ENCODE peak calls at places on chromosomes 5 and 9, in seven cellular contexts. O, M, F, D, Z, T and A are unnamed samples.

GRCh38 chr5:171907731-171908343 is 98.6 kb downstream of the FBXW11 start:
- DNase-seq in Z (peak), D (peak), T (peak), F (peak), O (peak), M (peak), A (no peak)

GRCh38 chr9:133103987-133104505 is 17.0 kb downstream of the RALGDS start:
- DNase-seq in F (no peak), Z (no peak), D (peak), M (no peak), T (no peak), O (no peak), A (peak)

GRCh38 chr5:109016300-109016699 is 268.6 kb downstream of the FER start:
- DNase-seq in T (no peak), Z (peak), O (no peak), D (no peak), F (no peak), M (no peak), A (no peak)

GRCh38 chr5:71932649-71933338 is 174.5 kb upstream of the MAP1B start:
- DNase-seq in T (no peak), M (no peak), Z (peak), O (peak), D (peak), F (no peak), A (peak)

GRCh38 chr5:81826128-81826527 is 75.2 kb upstream of the SSBP2 start:
- DNase-seq in Z (peak), D (no peak), T (no peak), F (no peak), M (no peak), O (peak), A (no peak)

GRCh38 chr5:41524174-41524573 is 13.8 kb upstream of the PLCXD3 start:
- DNase-seq in T (no peak), D (no peak), O (no peak), Z (peak), F (no peak), M (no peak), A (no peak)

GRCh38 chr9:124395826-124396225 is 19.4 kb downstream of the PSMB7 start:
- DNase-seq in T (no peak), F (no peak), M (no peak), Z (no peak), O (no peak), D (no peak), A (no peak)

GRCh38 chr5:180318456-180319089 is 26.7 kb upstream of the MAPK9 start:
- DNase-seq in M (no peak), D (no peak), Z (no peak), O (no peak), F (no peak), T (no peak), A (no peak)

GRCh38 chr5:66329078-66329477 is 185.0 kb downstream of the SREK1 start:
- DNase-seq in O (no peak), T (no peak), D (no peak), Z (no peak), F (no peak), M (peak), A (no peak)

GRCh38 chr5:1867114-1867814 is 15.5 kb downstream of the IRX4 start:
- DNase-seq in M (no peak), D (no peak), T (no peak), F (no peak), O (no peak), Z (peak), A (no peak)

GRCh38 chr5:151214614-151215545 is 9.0 kb downstream of the CCDC69 start:
- DNase-seq in M (no peak), D (peak), T (no peak), F (no peak), O (no peak), Z (no peak), A (no peak)

GRCh38 chr9:135925496-135926133 is 18.3 kb upstream of the CAMSAP1 start:
- DNase-seq in F (peak), D (no peak), Z (no peak), O (no peak), M (peak), T (no peak), A (no peak)

GRCh38 chr9:110282023-110282766 is 25.9 kb upstream of the TXN start:
- DNase-seq in O (peak), T (no peak), F (no peak), Z (no peak), M (no peak), D (no peak), A (no peak)

GRCh38 chr9:125272697-125273096 is 11.1 kb downstream of the GAPVD1 start:
- DNase-seq in M (no peak), Z (no peak), T (no peak), F (no peak), O (peak), D (no peak), A (no peak)

GRCh38 chr5:59036274-59036961 is 453.5 kb downstream of the RAB3C start:
- DNase-seq in O (no peak), Z (peak), M (peak), D (peak), F (no peak), T (peak), A (peak)

GRCh38 chr5:142507528-142507927 is 178.4 kb downstream of the FGF1 start:
- DNase-seq in F (no peak), T (no peak), O (no peak), Z (no peak), M (peak), D (no peak), A (no peak)

GRCh38 chr5:64147849-64148441 is 17.7 kb upstream of the RNF180 start:
- DNase-seq in M (no peak), Z (peak), O (peak), F (no peak), T (no peak), D (peak), A (no peak)

GRCh38 chr5:129820-130219 is 37.9 kb downstream of the PLEKHG4B start:
- DNase-seq in T (no peak), D (no peak), O (peak), M (no peak), Z (peak), F (no peak), A (no peak)

GRCh38 chr5:173581408-173582197 is 34.8 kb downstream of the BOD1 start:
- DNase-seq in F (peak), O (peak), D (peak), T (no peak), Z (peak), M (peak), A (no peak)

GRCh38 chr9:83583151-83584014 is 39.6 kb upstream of the IDNK start:
- DNase-seq in F (no peak), Z (peak), T (no peak), O (peak), M (no peak), D (peak), A (peak)

GRCh38 chr9:120877276-120878034 is 467 bp upstream of the PHF19 start:
- DNase-seq in F (peak), O (peak), M (no peak), Z (peak), D (peak), T (no peak), A (peak)

GRCh38 chr5:59189482-59189881 is 606.6 kb downstream of the RAB3C start:
- DNase-seq in Z (peak), M (no peak), F (no peak), T (no peak), O (no peak), D (no peak), A (no peak)

GRCh38 chr9:103713631-103714030 is 380.5 kb upstream of the SMC2 start:
- DNase-seq in M (no peak), D (no peak), Z (peak), T (no peak), F (no peak), O (no peak), A (no peak)

GRCh38 chr5:59061377-59061776 is 478.5 kb downstream of the RAB3C start:
- DNase-seq in M (no peak), T (no peak), D (no peak), O (no peak), Z (no peak), F (no peak), A (no peak)

GRCh38 chr5:56116599-56117131 is 116.5 kb downstream of the ANKRD55 start:
- DNase-seq in D (no peak), O (no peak), T (no peak), M (no peak), F (no peak), Z (peak), A (no peak)

GRCh38 chr5:172453986-172454354 is 355 bp downstream of the SH3PXD2B start:
- DNase-seq in D (peak), F (no peak), M (no peak), T (no peak), Z (peak), O (peak), A (peak)

GRCh38 chr5:144697847-144698262 is 527.2 kb downstream of the KCTD16 start:
- DNase-seq in D (no peak), O (peak), F (no peak), Z (peak), T (peak), M (no peak), A (no peak)

GRCh38 chr5:172782169-172783039 is 11.4 kb upstream of the DUSP1 start:
- DNase-seq in D (peak), M (no peak), Z (no peak), F (no peak), O (no peak), T (no peak), A (no peak)

GRCh38 chr9:97462914-97463313 is 38.6 kb upstream of the TMOD1 start:
- DNase-seq in M (no peak), Z (no peak), D (no peak), O (no peak), T (no peak), F (no peak), A (no peak)

GRCh38 chr9:116843863-116844620 is 156.9 kb downstream of the TRIM32 start:
- DNase-seq in D (no peak), F (no peak), T (no peak), O (no peak), M (no peak), Z (no peak), A (no peak)

GRCh38 chr5:39274388-39275085 is 55.2 kb upstream of the FYB1 start:
- DNase-seq in D (no peak), T (no peak), Z (no peak), M (no peak), F (no peak), O (no peak), A (no peak)

GRCh38 chr9:137965177-137965795 is 87.7 kb downstream of the CACNA1B start:
- DNase-seq in F (no peak), D (no peak), Z (no peak), T (no peak), O (no peak), M (no peak), A (no peak)

GRCh38 chr5:177495243-177496060 is 2.0 kb downstream of the PDLIM7 start:
- DNase-seq in Z (peak), O (peak), M (no peak), F (no peak), D (peak), T (peak), A (peak)

GRCh38 chr5:53024535-53024934 is 35.4 kb downstream of the ITGA2 start:
- DNase-seq in M (no peak), F (no peak), O (no peak), T (no peak), D (no peak), Z (no peak), A (no peak)

GRCh38 chr5:17305964-17306725 is 88.7 kb downstream of the BASP1 start:
- DNase-seq in T (no peak), Z (peak), M (no peak), F (no peak), O (no peak), D (no peak), A (peak)

GRCh38 chr9:131330814-131331600 is 41.5 kb downstream of the PLPP7 start:
- DNase-seq in F (no peak), T (no peak), D (no peak), Z (no peak), O (no peak), M (no peak), A (no peak)

GRCh38 chr5:96741075-96741474 is 66.7 kb downstream of the ERAP1 start:
- DNase-seq in O (no peak), T (no peak), Z (no peak), M (no peak), F (no peak), D (no peak), A (no peak)

GRCh38 chr9:112249277-112249676 is 74.2 kb upstream of the SUSD1 start:
- DNase-seq in O (no peak), M (no peak), D (no peak), F (no peak), T (no peak), Z (peak), A (no peak)

GRCh38 chr5:75387806-75388205 is 50.8 kb downstream of the HMGCR start:
- DNase-seq in D (no peak), M (no peak), T (no peak), O (no peak), F (no peak), Z (no peak), A (no peak)

GRCh38 chr9:70412678-70413426 is 1.6 kb downstream of the KLF9 start:
- DNase-seq in F (peak), M (no peak), T (peak), D (peak), O (peak), Z (peak), A (peak)